ENCODE peak calls at places on chromosomes 11 and 22, in five cellular contexts. D, C, P, Z and F are unnamed samples.

GRCh38 chr11:117985953-117986887 is at the start of gene IL10RA:
- DNase-seq in D (peak), C (peak), P (peak), Z (peak), F (no peak)

GRCh38 chr11:134358853-134359490 is 27.2 kb downstream of the GLB1L2 start:
- DNase-seq in D (no peak), C (no peak), P (no peak), Z (no peak), F (no peak)

GRCh38 chr11:78902771-78903507 is 328.3 kb upstream of the NARS2 start:
- DNase-seq in D (no peak), C (no peak), P (no peak), Z (no peak), F (no peak)

GRCh38 chr11:9708544-9708943 is 44.7 kb downstream of the SWAP70 start:
- DNase-seq in D (no peak), C (no peak), P (no peak), Z (no peak), F (no peak)

GRCh38 chr11:128411149-128411548 is 176.2 kb downstream of the ETS1 start:
- DNase-seq in D (no peak), C (no peak), P (no peak), Z (no peak), F (no peak)

GRCh38 chr11:107598225-107599139 is 7.5 kb downstream of the ELMOD1 start:
- DNase-seq in D (no peak), C (no peak), P (peak), Z (peak), F (peak)

GRCh38 chr22:31846161-31847115 is 92.6 kb downstream of the DEPDC5 start:
- DNase-seq in D (no peak), C (peak), P (peak), Z (peak), F (peak)

GRCh38 chr11:61309739-61310138 is 14.6 kb upstream of the VWCE start:
- DNase-seq in D (no peak), C (no peak), P (no peak), Z (no peak), F (no peak)

GRCh38 chr22:50313021-50313420 is 5.6 kb upstream of the PLXNB2 start:
- DNase-seq in D (peak), C (no peak), P (no peak), Z (no peak), F (no peak)

GRCh38 chr22:32255726-32256125 is 579 bp upstream of the SLC5A4 start:
- DNase-seq in D (no peak), C (no peak), P (no peak), Z (no peak), F (no peak)

GRCh38 chr11:103648670-103649400 is 387.6 kb upstream of the DDI1 start:
- DNase-seq in D (no peak), C (peak), P (no peak), Z (no peak), F (peak)

GRCh38 chr11:59754494-59754858 is 700 bp upstream of the STX3 start:
- DNase-seq in D (peak), C (peak), P (peak), Z (peak), F (no peak)

GRCh38 chr11:124538019-124538418 is 5.4 kb downstream of the OR8B12 start:
- DNase-seq in D (no peak), C (peak), P (no peak), Z (no peak), F (no peak)

GRCh38 chr22:45194686-45195085 is 31.0 kb downstream of the NUP50 start:
- DNase-seq in D (no peak), C (no peak), P (no peak), Z (no peak), F (no peak)

GRCh38 chr11:62024975-62025374 is 57.5 kb upstream of the FTH1 start:
- DNase-seq in D (no peak), C (no peak), P (no peak), Z (no peak), F (no peak)

GRCh38 chr11:112548641-112549040 is 288.0 kb upstream of the PLET1 start:
- DNase-seq in D (no peak), C (no peak), P (no peak), Z (no peak), F (no peak)

GRCh38 chr22:44599084-44599483 is 101.1 kb upstream of the RTL6 start:
- DNase-seq in D (no peak), C (no peak), P (no peak), Z (no peak), F (no peak)

DNA sequence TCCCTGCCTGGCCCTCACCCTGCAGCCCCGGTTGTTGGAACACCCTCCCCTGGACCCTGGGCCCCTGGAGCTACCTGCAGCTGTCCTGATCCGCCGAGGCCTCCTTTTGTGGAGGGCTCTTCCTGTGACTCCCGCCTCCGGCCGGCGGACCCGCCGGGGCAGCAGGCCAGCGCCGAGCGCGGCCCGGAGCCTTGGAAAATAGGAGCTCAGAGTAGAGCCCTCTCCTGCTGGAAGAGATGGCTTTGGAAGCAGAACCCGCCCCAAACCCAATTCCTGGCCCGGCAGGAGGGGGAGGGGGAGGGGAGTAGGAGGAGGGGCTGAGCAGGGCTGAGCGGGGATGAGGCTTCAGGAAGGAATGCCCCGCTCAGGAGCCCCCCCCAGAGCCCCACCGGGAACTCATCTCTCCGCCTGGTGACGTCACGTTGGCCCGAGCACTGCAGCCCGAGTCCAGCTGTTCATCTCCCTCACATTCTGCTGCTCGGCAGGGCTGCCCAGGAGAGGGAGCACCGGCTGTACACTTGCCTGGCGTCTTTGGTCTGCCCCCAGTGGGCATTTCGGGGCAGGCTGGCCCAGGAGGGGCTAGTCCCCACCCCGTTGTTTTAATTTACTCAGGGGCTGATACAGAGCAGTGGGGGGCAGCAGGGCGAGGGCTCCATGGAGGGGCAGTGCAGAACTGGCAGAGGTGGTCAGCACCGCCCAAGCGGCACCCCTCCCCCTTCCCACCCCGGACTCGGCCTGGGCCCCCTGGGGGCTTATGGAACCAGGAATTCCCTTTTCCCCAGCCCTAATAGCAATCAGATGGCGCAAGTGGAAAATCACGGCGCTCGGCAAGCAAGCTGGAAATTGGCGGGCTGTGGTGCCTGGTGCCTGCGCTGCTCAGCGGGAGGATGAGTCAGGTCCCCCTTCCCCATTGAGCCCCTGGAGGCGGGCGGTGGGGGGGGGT is at the start of gene MRGPRF:
- DNase-seq in D (no peak), C (peak), P (no peak), Z (no peak), F (peak)
- TF ChIP-seq CTCF in D (no peak), C (peak), P (no peak), Z (no peak), F (peak)

DNA sequence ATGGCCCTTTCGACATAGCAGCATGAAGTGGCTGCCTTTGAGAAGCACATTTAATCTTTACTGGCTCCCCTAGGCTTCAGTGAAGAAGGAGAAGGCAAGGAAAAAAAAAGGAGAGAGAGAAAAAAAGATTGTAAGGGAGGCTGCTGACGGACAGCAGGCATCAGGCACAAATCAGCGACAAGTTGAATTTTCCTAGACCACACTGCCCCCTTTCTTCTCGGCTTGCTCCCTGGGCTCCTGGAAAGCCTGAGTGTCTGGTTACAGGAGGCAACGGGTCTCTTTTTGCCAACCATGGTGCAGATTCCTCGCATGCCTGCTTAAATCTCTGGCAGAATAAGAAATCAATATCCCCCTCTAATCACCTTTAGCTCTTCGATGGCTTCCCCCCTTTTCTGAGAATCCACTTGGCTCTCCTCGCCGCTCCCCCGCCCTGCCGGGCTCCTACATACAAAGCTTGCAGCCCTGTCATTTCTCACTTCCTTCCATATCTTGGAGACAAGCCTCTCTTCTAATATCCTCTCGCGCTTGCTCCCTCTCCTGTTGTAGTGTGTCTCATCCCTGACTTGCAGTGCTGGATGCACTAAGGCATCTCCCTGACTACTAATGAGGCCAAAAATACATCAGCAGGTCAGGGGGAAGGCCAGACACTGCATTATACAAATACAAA is 14.3 kb downstream of the BLID start:
- DNase-seq in D (no peak), C (peak), P (no peak), Z (no peak), F (peak)
- TF ChIP-seq CTCF in D (no peak), C (peak), P (peak), Z (no peak), F (peak)

DNA sequence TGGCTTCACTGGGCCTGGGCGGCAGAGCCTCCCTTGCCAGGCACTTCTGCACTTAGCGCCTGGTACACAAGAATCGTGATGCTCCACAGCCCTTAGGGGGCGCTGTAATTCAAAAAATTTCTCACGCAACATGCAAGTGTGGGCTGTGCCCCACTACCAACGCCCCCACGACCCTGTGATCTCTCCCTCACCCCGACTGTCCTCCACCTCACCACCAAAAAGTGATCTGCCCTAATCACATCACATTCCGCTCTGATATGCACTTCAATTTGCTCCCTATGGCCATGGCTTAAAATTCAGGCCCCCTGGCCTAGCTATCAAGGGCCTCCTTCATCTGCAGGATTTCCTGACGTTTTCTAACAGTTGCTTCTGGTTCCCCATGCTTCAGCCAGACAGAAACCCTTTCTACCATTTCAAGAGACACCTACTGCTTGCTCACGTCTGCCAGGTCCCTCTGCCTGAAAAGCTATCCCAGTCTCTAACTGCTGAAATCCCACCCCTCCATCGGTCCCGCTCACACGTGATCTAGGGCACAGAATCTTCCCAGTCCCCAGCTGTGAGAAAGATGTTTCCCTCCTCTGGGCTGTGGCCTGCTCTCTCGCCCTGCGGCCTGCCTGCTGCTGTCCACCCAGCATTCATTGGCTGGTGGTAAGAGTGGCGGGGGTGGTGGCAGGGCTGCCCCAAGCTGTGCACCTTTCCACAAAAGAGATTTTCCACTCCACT is 27.9 kb upstream of the LRRC32 start:
- DNase-seq in D (no peak), C (no peak), P (peak), Z (peak), F (no peak)
- TF ChIP-seq CTCF in D (no peak), C (peak), P (peak), Z (peak), F (peak)

GRCh38 chr11:27717377-27717776 is 17.1 kb upstream of the BDNF start:
- DNase-seq in D (no peak), C (peak), P (no peak), Z (no peak), F (peak)
- TF ChIP-seq CTCF in D (no peak), C (peak), P (peak), Z (no peak), F (peak)